ENCODE peak calls at places on chromosomes 7 and 10, in ten cellular contexts. One of them, this sample, is unnamed.

GRCh38 chr10:22976535-22976934 is 48.7 kb downstream of the ARMC3 start:
- DNase-seq in activated naive CD4-positive, alpha-beta T cell: no peak
- DNase-seq in mesothelial cell of epicardium: no peak
- DNase-seq in stimulated activated CD8-positive, alpha-beta memory T cell treated with anti-CD3 and anti-CD28 coated beads, Interleukin-2, amount 100 ng/mL, for 1 hour: no peak
- DNase-seq in activated CD4-positive, alpha-beta memory T cell treated with anti-CD3 and anti-CD28 coated beads, Interleukin-2, amount 10 ng/mL, durations not matched to agents 7 days and 5 days: no peak
- DNase-seq in right cardiac atrium: no peak
- DNase-seq in HCT116: no peak
- DNase-seq in neural crest cell: no peak
- DNase-seq in astrocyte of the spinal cord: no peak
- DNase-seq in fibroblast of the aortic adventitia: peak; percentile 40
- DNase-seq in this sample: no peak

GRCh38 chr7:28626629-28627262 is 214.4 kb downstream of the CREB5 start:
- DNase-seq in activated naive CD4-positive, alpha-beta T cell: no peak
- DNase-seq in mesothelial cell of epicardium: no peak
- DNase-seq in stimulated activated CD8-positive, alpha-beta memory T cell treated with anti-CD3 and anti-CD28 coated beads, Interleukin-2, amount 100 ng/mL, for 1 hour: no peak
- DNase-seq in activated CD4-positive, alpha-beta memory T cell treated with anti-CD3 and anti-CD28 coated beads, Interleukin-2, amount 10 ng/mL, durations not matched to agents 7 days and 5 days: no peak
- DNase-seq in right cardiac atrium: peak; percentile 72
- DNase-seq in HCT116: peak; percentile 40
- DNase-seq in neural crest cell: peak; percentile 29
- DNase-seq in astrocyte of the spinal cord: peak; percentile 46
- DNase-seq in fibroblast of the aortic adventitia: peak; percentile 52
- DNase-seq in this sample: peak; percentile 21

GRCh38 chr10:123203393-123204126 is 49.4 kb downstream of the BUB3 start:
- DNase-seq in activated naive CD4-positive, alpha-beta T cell: no peak
- DNase-seq in mesothelial cell of epicardium: no peak
- DNase-seq in stimulated activated CD8-positive, alpha-beta memory T cell treated with anti-CD3 and anti-CD28 coated beads, Interleukin-2, amount 100 ng/mL, for 1 hour: no peak
- DNase-seq in activated CD4-positive, alpha-beta memory T cell treated with anti-CD3 and anti-CD28 coated beads, Interleukin-2, amount 10 ng/mL, durations not matched to agents 7 days and 5 days: no peak
- DNase-seq in right cardiac atrium: no peak
- DNase-seq in HCT116: no peak
- DNase-seq in neural crest cell: no peak
- DNase-seq in astrocyte of the spinal cord: peak; percentile 8
- DNase-seq in fibroblast of the aortic adventitia: no peak
- DNase-seq in this sample: peak; percentile 1

GRCh38 chr10:96794786-96795733 is 37.0 kb upstream of the LCOR start:
- DNase-seq in activated naive CD4-positive, alpha-beta T cell: no peak
- DNase-seq in mesothelial cell of epicardium: no peak
- DNase-seq in stimulated activated CD8-positive, alpha-beta memory T cell treated with anti-CD3 and anti-CD28 coated beads, Interleukin-2, amount 100 ng/mL, for 1 hour: no peak
- DNase-seq in activated CD4-positive, alpha-beta memory T cell treated with anti-CD3 and anti-CD28 coated beads, Interleukin-2, amount 10 ng/mL, durations not matched to agents 7 days and 5 days: no peak
- DNase-seq in right cardiac atrium: peak; percentile 60
- DNase-seq in HCT116: no peak
- DNase-seq in neural crest cell: no peak
- DNase-seq in astrocyte of the spinal cord: no peak
- DNase-seq in fibroblast of the aortic adventitia: peak; percentile 36
- DNase-seq in this sample: no peak

GRCh38 chr7:44466300-44467216 is 23.9 kb downstream of the NUDCD3 start:
- DNase-seq in activated naive CD4-positive, alpha-beta T cell: no peak
- DNase-seq in mesothelial cell of epicardium: no peak
- DNase-seq in stimulated activated CD8-positive, alpha-beta memory T cell treated with anti-CD3 and anti-CD28 coated beads, Interleukin-2, amount 100 ng/mL, for 1 hour: no peak
- DNase-seq in activated CD4-positive, alpha-beta memory T cell treated with anti-CD3 and anti-CD28 coated beads, Interleukin-2, amount 10 ng/mL, durations not matched to agents 7 days and 5 days: no peak
- DNase-seq in right cardiac atrium: no peak
- DNase-seq in HCT116: no peak
- DNase-seq in neural crest cell: no peak
- DNase-seq in astrocyte of the spinal cord: peak; percentile 80
- DNase-seq in fibroblast of the aortic adventitia: peak; percentile 56
- DNase-seq in this sample: no peak

GRCh38 chr7:128904381-128905197 is 5.9 kb downstream of the KCP start:
- DNase-seq in activated naive CD4-positive, alpha-beta T cell: no peak
- DNase-seq in mesothelial cell of epicardium: no peak
- DNase-seq in stimulated activated CD8-positive, alpha-beta memory T cell treated with anti-CD3 and anti-CD28 coated beads, Interleukin-2, amount 100 ng/mL, for 1 hour: no peak
- DNase-seq in activated CD4-positive, alpha-beta memory T cell treated with anti-CD3 and anti-CD28 coated beads, Interleukin-2, amount 10 ng/mL, durations not matched to agents 7 days and 5 days: peak; percentile 27
- DNase-seq in right cardiac atrium: peak; percentile 43
- DNase-seq in HCT116: peak; percentile 52
- DNase-seq in neural crest cell: no peak
- DNase-seq in astrocyte of the spinal cord: peak; percentile 39
- DNase-seq in fibroblast of the aortic adventitia: peak; percentile 65
- DNase-seq in this sample: no peak

GRCh38 chr7:128203047-128203491 is 38.0 kb upstream of the LEP start:
- DNase-seq in activated naive CD4-positive, alpha-beta T cell: no peak
- DNase-seq in mesothelial cell of epicardium: no peak
- DNase-seq in stimulated activated CD8-positive, alpha-beta memory T cell treated with anti-CD3 and anti-CD28 coated beads, Interleukin-2, amount 100 ng/mL, for 1 hour: no peak
- DNase-seq in activated CD4-positive, alpha-beta memory T cell treated with anti-CD3 and anti-CD28 coated beads, Interleukin-2, amount 10 ng/mL, durations not matched to agents 7 days and 5 days: no peak
- DNase-seq in right cardiac atrium: no peak
- DNase-seq in HCT116: no peak
- DNase-seq in neural crest cell: no peak
- DNase-seq in astrocyte of the spinal cord: no peak
- DNase-seq in fibroblast of the aortic adventitia: no peak
- DNase-seq in this sample: peak; percentile 33

GRCh38 chr7:129741743-129742213 is 130.3 kb downstream of the NRF1 start:
- DNase-seq in activated naive CD4-positive, alpha-beta T cell: no peak
- DNase-seq in mesothelial cell of epicardium: no peak
- DNase-seq in stimulated activated CD8-positive, alpha-beta memory T cell treated with anti-CD3 and anti-CD28 coated beads, Interleukin-2, amount 100 ng/mL, for 1 hour: no peak
- DNase-seq in activated CD4-positive, alpha-beta memory T cell treated with anti-CD3 and anti-CD28 coated beads, Interleukin-2, amount 10 ng/mL, durations not matched to agents 7 days and 5 days: no peak
- DNase-seq in right cardiac atrium: no peak
- DNase-seq in HCT116: no peak
- DNase-seq in neural crest cell: no peak
- DNase-seq in astrocyte of the spinal cord: no peak
- DNase-seq in fibroblast of the aortic adventitia: no peak
- DNase-seq in this sample: no peak

GRCh38 chr7:25305831-25306230 is 77.5 kb upstream of the NPVF start:
- DNase-seq in activated naive CD4-positive, alpha-beta T cell: no peak
- DNase-seq in mesothelial cell of epicardium: no peak
- DNase-seq in stimulated activated CD8-positive, alpha-beta memory T cell treated with anti-CD3 and anti-CD28 coated beads, Interleukin-2, amount 100 ng/mL, for 1 hour: no peak
- DNase-seq in activated CD4-positive, alpha-beta memory T cell treated with anti-CD3 and anti-CD28 coated beads, Interleukin-2, amount 10 ng/mL, durations not matched to agents 7 days and 5 days: no peak
- DNase-seq in right cardiac atrium: no peak
- DNase-seq in HCT116: no peak
- DNase-seq in neural crest cell: no peak
- DNase-seq in astrocyte of the spinal cord: no peak
- DNase-seq in fibroblast of the aortic adventitia: no peak
- DNase-seq in this sample: no peak

GRCh38 chr7:2645274-2645868 is 13.6 kb downstream of the TTYH3 start:
- DNase-seq in activated naive CD4-positive, alpha-beta T cell: no peak
- DNase-seq in mesothelial cell of epicardium: no peak
- DNase-seq in stimulated activated CD8-positive, alpha-beta memory T cell treated with anti-CD3 and anti-CD28 coated beads, Interleukin-2, amount 100 ng/mL, for 1 hour: no peak
- DNase-seq in activated CD4-positive, alpha-beta memory T cell treated with anti-CD3 and anti-CD28 coated beads, Interleukin-2, amount 10 ng/mL, durations not matched to agents 7 days and 5 days: peak; percentile 61
- DNase-seq in right cardiac atrium: no peak
- DNase-seq in HCT116: no peak
- DNase-seq in neural crest cell: no peak
- DNase-seq in astrocyte of the spinal cord: no peak
- DNase-seq in fibroblast of the aortic adventitia: no peak
- DNase-seq in this sample: no peak

GRCh38 chr10:114374141-114374791 is 30.0 kb downstream of the AFAP1L2 start:
- DNase-seq in activated naive CD4-positive, alpha-beta T cell: no peak
- DNase-seq in mesothelial cell of epicardium: no peak
- DNase-seq in stimulated activated CD8-positive, alpha-beta memory T cell treated with anti-CD3 and anti-CD28 coated beads, Interleukin-2, amount 100 ng/mL, for 1 hour: no peak
- DNase-seq in activated CD4-positive, alpha-beta memory T cell treated with anti-CD3 and anti-CD28 coated beads, Interleukin-2, amount 10 ng/mL, durations not matched to agents 7 days and 5 days: no peak
- DNase-seq in right cardiac atrium: peak; percentile 88
- DNase-seq in HCT116: no peak
- DNase-seq in neural crest cell: peak; percentile 31
- DNase-seq in astrocyte of the spinal cord: peak; percentile 56
- DNase-seq in fibroblast of the aortic adventitia: peak; percentile 9
- DNase-seq in this sample: no peak

GRCh38 chr7:75559355-75559986 is 67.4 kb downstream of the SPDYE5 start:
- DNase-seq in activated naive CD4-positive, alpha-beta T cell: no peak
- DNase-seq in mesothelial cell of epicardium: no peak
- DNase-seq in stimulated activated CD8-positive, alpha-beta memory T cell treated with anti-CD3 and anti-CD28 coated beads, Interleukin-2, amount 100 ng/mL, for 1 hour: no peak
- DNase-seq in activated CD4-positive, alpha-beta memory T cell treated with anti-CD3 and anti-CD28 coated beads, Interleukin-2, amount 10 ng/mL, durations not matched to agents 7 days and 5 days: no peak
- DNase-seq in right cardiac atrium: no peak
- DNase-seq in HCT116: no peak
- DNase-seq in neural crest cell: no peak
- DNase-seq in astrocyte of the spinal cord: peak; percentile 39
- DNase-seq in fibroblast of the aortic adventitia: no peak
- DNase-seq in this sample: no peak

GRCh38 chr10:27771231-27771630 is 25.6 kb upstream of the MKX start:
- DNase-seq in activated naive CD4-positive, alpha-beta T cell: no peak
- DNase-seq in mesothelial cell of epicardium: no peak
- DNase-seq in stimulated activated CD8-positive, alpha-beta memory T cell treated with anti-CD3 and anti-CD28 coated beads, Interleukin-2, amount 100 ng/mL, for 1 hour: no peak
- DNase-seq in activated CD4-positive, alpha-beta memory T cell treated with anti-CD3 and anti-CD28 coated beads, Interleukin-2, amount 10 ng/mL, durations not matched to agents 7 days and 5 days: no peak
- DNase-seq in right cardiac atrium: no peak
- DNase-seq in HCT116: no peak
- DNase-seq in neural crest cell: no peak
- DNase-seq in astrocyte of the spinal cord: no peak
- DNase-seq in fibroblast of the aortic adventitia: no peak
- DNase-seq in this sample: no peak

GRCh38 chr7:149856583-149856982 is 17.2 kb upstream of the ATP6V0E2 start:
- DNase-seq in activated naive CD4-positive, alpha-beta T cell: no peak
- DNase-seq in mesothelial cell of epicardium: no peak
- DNase-seq in stimulated activated CD8-positive, alpha-beta memory T cell treated with anti-CD3 and anti-CD28 coated beads, Interleukin-2, amount 100 ng/mL, for 1 hour: no peak
- DNase-seq in activated CD4-positive, alpha-beta memory T cell treated with anti-CD3 and anti-CD28 coated beads, Interleukin-2, amount 10 ng/mL, durations not matched to agents 7 days and 5 days: no peak
- DNase-seq in right cardiac atrium: no peak
- DNase-seq in HCT116: no peak
- DNase-seq in neural crest cell: no peak
- DNase-seq in astrocyte of the spinal cord: no peak
- DNase-seq in fibroblast of the aortic adventitia: no peak
- DNase-seq in this sample: no peak

GRCh38 chr10:12985347-12985746 is 16.2 kb downstream of the CCDC3 start:
- DNase-seq in activated naive CD4-positive, alpha-beta T cell: no peak
- DNase-seq in mesothelial cell of epicardium: no peak
- DNase-seq in stimulated activated CD8-positive, alpha-beta memory T cell treated with anti-CD3 and anti-CD28 coated beads, Interleukin-2, amount 100 ng/mL, for 1 hour: no peak
- DNase-seq in activated CD4-positive, alpha-beta memory T cell treated with anti-CD3 and anti-CD28 coated beads, Interleukin-2, amount 10 ng/mL, durations not matched to agents 7 days and 5 days: no peak
- DNase-seq in right cardiac atrium: no peak
- DNase-seq in HCT116: no peak
- DNase-seq in neural crest cell: no peak
- DNase-seq in astrocyte of the spinal cord: no peak
- DNase-seq in fibroblast of the aortic adventitia: no peak
- DNase-seq in this sample: no peak

GRCh38 chr10:31886885-31887284 is 41.7 kb downstream of the ARHGAP12 start:
- DNase-seq in activated naive CD4-positive, alpha-beta T cell: no peak
- DNase-seq in mesothelial cell of epicardium: no peak
- DNase-seq in stimulated activated CD8-positive, alpha-beta memory T cell treated with anti-CD3 and anti-CD28 coated beads, Interleukin-2, amount 100 ng/mL, for 1 hour: no peak
- DNase-seq in activated CD4-positive, alpha-beta memory T cell treated with anti-CD3 and anti-CD28 coated beads, Interleukin-2, amount 10 ng/mL, durations not matched to agents 7 days and 5 days: no peak
- DNase-seq in right cardiac atrium: no peak
- DNase-seq in HCT116: no peak
- DNase-seq in neural crest cell: no peak
- DNase-seq in astrocyte of the spinal cord: peak; percentile 21
- DNase-seq in fibroblast of the aortic adventitia: no peak
- DNase-seq in this sample: no peak

GRCh38 chr7:29442146-29442545 is 121.5 kb upstream of the PRR15 start:
- DNase-seq in activated naive CD4-positive, alpha-beta T cell: no peak
- DNase-seq in mesothelial cell of epicardium: no peak
- DNase-seq in stimulated activated CD8-positive, alpha-beta memory T cell treated with anti-CD3 and anti-CD28 coated beads, Interleukin-2, amount 100 ng/mL, for 1 hour: no peak
- DNase-seq in activated CD4-positive, alpha-beta memory T cell treated with anti-CD3 and anti-CD28 coated beads, Interleukin-2, amount 10 ng/mL, durations not matched to agents 7 days and 5 days: no peak
- DNase-seq in right cardiac atrium: no peak
- DNase-seq in HCT116: peak; percentile 6
- DNase-seq in neural crest cell: no peak
- DNase-seq in astrocyte of the spinal cord: peak; percentile 7
- DNase-seq in fibroblast of the aortic adventitia: no peak
- DNase-seq in this sample: no peak

GRCh38 chr10:12679636-12680035 is 321.9 kb downstream of the CCDC3 start:
- DNase-seq in activated naive CD4-positive, alpha-beta T cell: no peak
- DNase-seq in mesothelial cell of epicardium: no peak
- DNase-seq in stimulated activated CD8-positive, alpha-beta memory T cell treated with anti-CD3 and anti-CD28 coated beads, Interleukin-2, amount 100 ng/mL, for 1 hour: no peak
- DNase-seq in activated CD4-positive, alpha-beta memory T cell treated with anti-CD3 and anti-CD28 coated beads, Interleukin-2, amount 10 ng/mL, durations not matched to agents 7 days and 5 days: no peak
- DNase-seq in right cardiac atrium: no peak
- DNase-seq in HCT116: no peak
- DNase-seq in neural crest cell: no peak
- DNase-seq in astrocyte of the spinal cord: no peak
- DNase-seq in fibroblast of the aortic adventitia: no peak
- DNase-seq in this sample: no peak

GRCh38 chr10:113780681-113781250 is 29.3 kb downstream of the PLEKHS1 start:
- DNase-seq in activated naive CD4-positive, alpha-beta T cell: no peak
- DNase-seq in mesothelial cell of epicardium: no peak
- DNase-seq in stimulated activated CD8-positive, alpha-beta memory T cell treated with anti-CD3 and anti-CD28 coated beads, Interleukin-2, amount 100 ng/mL, for 1 hour: no peak
- DNase-seq in activated CD4-positive, alpha-beta memory T cell treated with anti-CD3 and anti-CD28 coated beads, Interleukin-2, amount 10 ng/mL, durations not matched to agents 7 days and 5 days: no peak
- DNase-seq in right cardiac atrium: peak; percentile 23
- DNase-seq in HCT116: no peak
- DNase-seq in neural crest cell: no peak
- DNase-seq in astrocyte of the spinal cord: no peak
- DNase-seq in fibroblast of the aortic adventitia: no peak
- DNase-seq in this sample: no peak

GRCh38 chr7:104142147-104142546 is 65.7 kb downstream of the ORC5 start:
- DNase-seq in activated naive CD4-positive, alpha-beta T cell: no peak
- DNase-seq in mesothelial cell of epicardium: no peak
- DNase-seq in stimulated activated CD8-positive, alpha-beta memory T cell treated with anti-CD3 and anti-CD28 coated beads, Interleukin-2, amount 100 ng/mL, for 1 hour: no peak
- DNase-seq in activated CD4-positive, alpha-beta memory T cell treated with anti-CD3 and anti-CD28 coated beads, Interleukin-2, amount 10 ng/mL, durations not matched to agents 7 days and 5 days: no peak
- DNase-seq in right cardiac atrium: no peak
- DNase-seq in HCT116: no peak
- DNase-seq in neural crest cell: no peak
- DNase-seq in astrocyte of the spinal cord: peak; percentile 27
- DNase-seq in fibroblast of the aortic adventitia: peak; percentile 35
- DNase-seq in this sample: no peak

GRCh38 chr10:104117839-104118323 is 4.1 kb upstream of the SFR1 start:
- DNase-seq in activated naive CD4-positive, alpha-beta T cell: no peak
- DNase-seq in mesothelial cell of epicardium: no peak
- DNase-seq in stimulated activated CD8-positive, alpha-beta memory T cell treated with anti-CD3 and anti-CD28 coated beads, Interleukin-2, amount 100 ng/mL, for 1 hour: no peak
- DNase-seq in activated CD4-positive, alpha-beta memory T cell treated with anti-CD3 and anti-CD28 coated beads, Interleukin-2, amount 10 ng/mL, durations not matched to agents 7 days and 5 days: no peak
- DNase-seq in right cardiac atrium: no peak
- DNase-seq in HCT116: peak; percentile 98
- DNase-seq in neural crest cell: no peak
- DNase-seq in astrocyte of the spinal cord: peak; percentile 69
- DNase-seq in fibroblast of the aortic adventitia: peak; percentile 61
- DNase-seq in this sample: no peak

GRCh38 chr7:119802147-119802546 is 470.8 kb upstream of the KCND2 start:
- DNase-seq in activated naive CD4-positive, alpha-beta T cell: no peak
- DNase-seq in mesothelial cell of epicardium: no peak
- DNase-seq in stimulated activated CD8-positive, alpha-beta memory T cell treated with anti-CD3 and anti-CD28 coated beads, Interleukin-2, amount 100 ng/mL, for 1 hour: no peak
- DNase-seq in activated CD4-positive, alpha-beta memory T cell treated with anti-CD3 and anti-CD28 coated beads, Interleukin-2, amount 10 ng/mL, durations not matched to agents 7 days and 5 days: no peak
- DNase-seq in right cardiac atrium: no peak
- DNase-seq in HCT116: no peak
- DNase-seq in neural crest cell: no peak
- DNase-seq in astrocyte of the spinal cord: no peak
- DNase-seq in fibroblast of the aortic adventitia: peak; percentile 37
- DNase-seq in this sample: no peak

GRCh38 chr7:50728184-50728583 is 54.5 kb downstream of the GRB10 start:
- DNase-seq in activated naive CD4-positive, alpha-beta T cell: no peak
- DNase-seq in mesothelial cell of epicardium: no peak
- DNase-seq in stimulated activated CD8-positive, alpha-beta memory T cell treated with anti-CD3 and anti-CD28 coated beads, Interleukin-2, amount 100 ng/mL, for 1 hour: no peak
- DNase-seq in activated CD4-positive, alpha-beta memory T cell treated with anti-CD3 and anti-CD28 coated beads, Interleukin-2, amount 10 ng/mL, durations not matched to agents 7 days and 5 days: no peak
- DNase-seq in right cardiac atrium: no peak
- DNase-seq in HCT116: no peak
- DNase-seq in neural crest cell: no peak
- DNase-seq in astrocyte of the spinal cord: peak; percentile 45
- DNase-seq in fibroblast of the aortic adventitia: peak; percentile 80
- DNase-seq in this sample: no peak

GRCh38 chr10:7853892-7854289 is 35.6 kb downstream of the TAF3 start:
- DNase-seq in activated naive CD4-positive, alpha-beta T cell: no peak
- DNase-seq in mesothelial cell of epicardium: no peak
- DNase-seq in stimulated activated CD8-positive, alpha-beta memory T cell treated with anti-CD3 and anti-CD28 coated beads, Interleukin-2, amount 100 ng/mL, for 1 hour: no peak
- DNase-seq in activated CD4-positive, alpha-beta memory T cell treated with anti-CD3 and anti-CD28 coated beads, Interleukin-2, amount 10 ng/mL, durations not matched to agents 7 days and 5 days: no peak
- DNase-seq in right cardiac atrium: no peak
- DNase-seq in HCT116: no peak
- DNase-seq in neural crest cell: no peak
- DNase-seq in astrocyte of the spinal cord: no peak
- DNase-seq in fibroblast of the aortic adventitia: no peak
- DNase-seq in this sample: no peak

GRCh38 chr10:103727546-103727963 is 127.8 kb downstream of the SH3PXD2A start:
- DNase-seq in activated naive CD4-positive, alpha-beta T cell: no peak
- DNase-seq in mesothelial cell of epicardium: no peak
- DNase-seq in stimulated activated CD8-positive, alpha-beta memory T cell treated with anti-CD3 and anti-CD28 coated beads, Interleukin-2, amount 100 ng/mL, for 1 hour: no peak
- DNase-seq in activated CD4-positive, alpha-beta memory T cell treated with anti-CD3 and anti-CD28 coated beads, Interleukin-2, amount 10 ng/mL, durations not matched to agents 7 days and 5 days: no peak
- DNase-seq in right cardiac atrium: peak; percentile 87
- DNase-seq in HCT116: no peak
- DNase-seq in neural crest cell: peak; percentile 40
- DNase-seq in astrocyte of the spinal cord: no peak
- DNase-seq in fibroblast of the aortic adventitia: peak; percentile 35
- DNase-seq in this sample: no peak

GRCh38 chr7:1503390-1503789 is 799 bp downstream of the INTS1 start:
- DNase-seq in activated naive CD4-positive, alpha-beta T cell: no peak
- DNase-seq in mesothelial cell of epicardium: no peak
- DNase-seq in stimulated activated CD8-positive, alpha-beta memory T cell treated with anti-CD3 and anti-CD28 coated beads, Interleukin-2, amount 100 ng/mL, for 1 hour: no peak
- DNase-seq in activated CD4-positive, alpha-beta memory T cell treated with anti-CD3 and anti-CD28 coated beads, Interleukin-2, amount 10 ng/mL, durations not matched to agents 7 days and 5 days: no peak
- DNase-seq in right cardiac atrium: peak; percentile 36
- DNase-seq in HCT116: no peak
- DNase-seq in neural crest cell: no peak
- DNase-seq in astrocyte of the spinal cord: no peak
- DNase-seq in fibroblast of the aortic adventitia: no peak
- DNase-seq in this sample: no peak

GRCh38 chr7:5177060-5177459 is 13.0 kb upstream of the WIPI2 start:
- DNase-seq in activated naive CD4-positive, alpha-beta T cell: no peak
- DNase-seq in mesothelial cell of epicardium: no peak
- DNase-seq in stimulated activated CD8-positive, alpha-beta memory T cell treated with anti-CD3 and anti-CD28 coated beads, Interleukin-2, amount 100 ng/mL, for 1 hour: no peak
- DNase-seq in activated CD4-positive, alpha-beta memory T cell treated with anti-CD3 and anti-CD28 coated beads, Interleukin-2, amount 10 ng/mL, durations not matched to agents 7 days and 5 days: no peak
- DNase-seq in right cardiac atrium: peak; percentile 93
- DNase-seq in HCT116: no peak
- DNase-seq in neural crest cell: no peak
- DNase-seq in astrocyte of the spinal cord: peak; percentile 51
- DNase-seq in fibroblast of the aortic adventitia: peak; percentile 91
- DNase-seq in this sample: no peak

GRCh38 chr10:118520116-118520742 is 75.2 kb downstream of the PRLHR start:
- DNase-seq in activated naive CD4-positive, alpha-beta T cell: no peak
- DNase-seq in mesothelial cell of epicardium: no peak
- DNase-seq in stimulated activated CD8-positive, alpha-beta memory T cell treated with anti-CD3 and anti-CD28 coated beads, Interleukin-2, amount 100 ng/mL, for 1 hour: no peak
- DNase-seq in activated CD4-positive, alpha-beta memory T cell treated with anti-CD3 and anti-CD28 coated beads, Interleukin-2, amount 10 ng/mL, durations not matched to agents 7 days and 5 days: no peak
- DNase-seq in right cardiac atrium: no peak
- DNase-seq in HCT116: no peak
- DNase-seq in neural crest cell: no peak
- DNase-seq in astrocyte of the spinal cord: no peak
- DNase-seq in fibroblast of the aortic adventitia: no peak
- DNase-seq in this sample: no peak